ENCODE peak calls at places on chromosomes 12 and 14, in eight cellular contexts. Z, R, A, I, O, L, J and E are unnamed samples.

GRCh38 chr14:57486767-57487379 is 6.8 kb downstream of the CCDC198 start:
- DNase-seq in Z (peak), R (peak), A (peak), I (peak), O (no peak), L (peak), J (no peak), E (no peak)

GRCh38 chr14:63578300-63578699 is 35.1 kb upstream of the PPP2R5E start:
- DNase-seq in Z (no peak), R (no peak), A (no peak), I (peak), O (no peak), L (no peak), J (no peak), E (no peak)

GRCh38 chr12:30796891-30797371 is 42.2 kb upstream of the CAPRIN2 start:
- DNase-seq in Z (no peak), R (no peak), A (peak), I (no peak), O (no peak), L (peak), J (no peak), E (no peak)

GRCh38 chr14:76996563-76997146 is 31.9 kb downstream of the IRF2BPL start:
- DNase-seq in Z (no peak), R (no peak), A (no peak), I (no peak), O (no peak), L (no peak), J (no peak), E (no peak)

GRCh38 chr12:23049180-23049579 is 424.2 kb downstream of the ETNK1 start:
- DNase-seq in Z (no peak), R (no peak), A (peak), I (no peak), O (no peak), L (no peak), J (no peak), E (no peak)

GRCh38 chr12:132321321-132322118 is 7.9 kb downstream of the GALNT9 start:
- DNase-seq in Z (no peak), R (no peak), A (no peak), I (no peak), O (no peak), L (no peak), J (peak), E (no peak)

GRCh38 chr14:39467889-39468524 is 35.8 kb upstream of the FBXO33 start:
- DNase-seq in Z (no peak), R (no peak), A (peak), I (no peak), O (peak), L (no peak), J (no peak), E (no peak)

GRCh38 chr14:51004801-51005526 is 60.7 kb upstream of the PYGL start:
- DNase-seq in Z (no peak), R (no peak), A (peak), I (no peak), O (no peak), L (no peak), J (no peak), E (no peak)

GRCh38 chr14:23881292-23881691 is 72.3 kb upstream of the DHRS4 start:
- DNase-seq in Z (no peak), R (no peak), A (peak), I (peak), O (no peak), L (no peak), J (no peak), E (no peak)

GRCh38 chr12:71063087-71063486 is 94.7 kb downstream of the TSPAN8 start:
- DNase-seq in Z (no peak), R (no peak), A (no peak), I (no peak), O (no peak), L (no peak), J (no peak), E (no peak)

GRCh38 chr14:68694516-68695235 is 98.2 kb downstream of the ZFP36L1 start:
- DNase-seq in Z (no peak), R (no peak), A (peak), I (no peak), O (no peak), L (no peak), J (no peak), E (no peak)

GRCh38 chr14:99524804-99525698 is 43.8 kb downstream of the CCNK start:
- DNase-seq in Z (no peak), R (no peak), A (peak), I (no peak), O (no peak), L (peak), J (peak), E (no peak)

GRCh38 chr12:109331546-109331945 is 16.2 kb upstream of the MYO1H start:
- DNase-seq in Z (no peak), R (no peak), A (no peak), I (no peak), O (no peak), L (no peak), J (no peak), E (no peak)

GRCh38 chr14:60254176-60254575 is 5.2 kb downstream of the PPM1A start:
- DNase-seq in Z (no peak), R (no peak), A (no peak), I (no peak), O (no peak), L (no peak), J (no peak), E (no peak)

GRCh38 chr12:75259170-75259569 is 49.5 kb upstream of the KCNC2 start:
- DNase-seq in Z (peak), R (no peak), A (no peak), I (no peak), O (no peak), L (peak), J (no peak), E (no peak)